ENCODE peak calls at places on chromosomes 6 and 20, in six cellular contexts. G is MM.1S, A is A549, W is MCF 10A, L is right atrium auricular region, X is BJ. B is an unnamed sample.
A peak's percentile ranks its signal among the peaks of the same experiment; 100 is the strongest.

GRCh38 chr20:38880952-38881735 is 45.1 kb upstream of the FAM83D start:
- DNase-seq in W (no peak), L (no peak), X (no peak), A (no peak), G (no peak), B (no peak)

GRCh38 chr6:149861603-149862423 is 2.3 kb downstream of the LRP11 start:
- DNase-seq in G (no peak), L (no peak), X (no peak), A (no peak), W (no peak), B (no peak)

GRCh38 chr20:431012-431904 is 23.2 kb downstream of the RBCK1 start:
- DNase-seq in X (no peak), A (peak; percentile 95), G (peak; percentile 52), L (no peak), W (peak; percentile 77), B (no peak)

GRCh38 chr20:17611290-17611539 is 41.3 kb downstream of the DSTN start:
- DNase-seq in L (no peak), A (peak; percentile 66), X (no peak), W (no peak), G (no peak), B (no peak)

GRCh38 chr6:27188206-27188884 is 59.2 kb upstream of the PRSS16 start:
- DNase-seq in W (peak; percentile 83), G (peak; percentile 21), X (peak; percentile 42), L (peak; percentile 83), A (peak; percentile 58), B (no peak)

GRCh38 chr6:14456941-14457340 is 339.4 kb downstream of the CD83 start:
- DNase-seq in X (no peak), L (no peak), W (no peak), G (no peak), A (no peak), B (no peak)

GRCh38 chr6:149935246-149935645 is 6.6 kb upstream of the ULBP2 start:
- DNase-seq in W (no peak), X (no peak), A (no peak), G (no peak), L (no peak), B (no peak)

GRCh38 chr20:60857708-60858107 is 394.4 kb upstream of the CDH4 start:
- DNase-seq in W (peak; percentile 46), G (no peak), L (no peak), A (peak; percentile 9), X (no peak), B (no peak)

GRCh38 chr6:69796081-69796626 is 656 bp downstream of the LMBRD1 start:
- DNase-seq in L (no peak), X (no peak), A (peak; percentile 23), G (peak; percentile 81), W (peak; percentile 71), B (peak; percentile 38)

GRCh38 chr20:1906361-1907051 is 11.3 kb downstream of the SIRPA start:
- DNase-seq in G (no peak), X (no peak), L (no peak), W (no peak), A (no peak), B (no peak)

GRCh38 chr20:50513169-50514034 is 3.2 kb downstream of the PTPN1 start:
- DNase-seq in L (no peak), W (peak; percentile 55), A (no peak), X (no peak), G (no peak), B (no peak)

GRCh38 chr6:149716584-149716983 is 1.3 kb downstream of the LATS1 start:
- DNase-seq in A (no peak), G (no peak), L (no peak), W (peak; percentile 18), X (no peak), B (no peak)

GRCh38 chr20:16205505-16205904 is 367.7 kb downstream of the KIF16B start:
- DNase-seq in A (no peak), W (no peak), L (no peak), X (no peak), G (no peak), B (no peak)

GRCh38 chr6:150894935-150895686 is 29.6 kb downstream of the MTHFD1L start:
- DNase-seq in L (peak; percentile 54), X (no peak), G (peak; percentile 55), W (peak; percentile 27), A (peak; percentile 42), B (no peak)

GRCh38 chr20:36461600-36462439 is 79.5 kb upstream of the MYL9 start:
- DNase-seq in A (peak; percentile 48), L (no peak), X (no peak), G (no peak), W (peak; percentile 47), B (no peak)

GRCh38 chr20:46548688-46549087 is 1.8 kb downstream of the OCSTAMP start:
- DNase-seq in L (no peak), X (no peak), W (no peak), A (no peak), G (no peak), B (no peak)

GRCh38 chr6:149147191-149147590 is 170.3 kb upstream of the TAB2 start:
- DNase-seq in W (no peak), X (no peak), L (no peak), G (no peak), A (no peak), B (no peak)

GRCh38 chr6:158008894-158009891 is 27.5 kb downstream of the SYNJ2 start:
- DNase-seq in X (no peak), W (peak; percentile 81), G (no peak), L (no peak), A (no peak), B (no peak)

GRCh38 chr6:152634773-152635172 is 2.4 kb downstream of the SYNE1 start:
- DNase-seq in G (peak; percentile 33), L (no peak), X (no peak), A (no peak), W (no peak), B (no peak)

GRCh38 chr6:30359276-30359675 is 14.3 kb downstream of the RPP21 start:
- DNase-seq in W (no peak), G (no peak), A (no peak), L (no peak), X (no peak), B (no peak)

GRCh38 chr6:30361661-30362060 is 16.7 kb downstream of the RPP21 start:
- DNase-seq in L (no peak), G (no peak), A (no peak), X (no peak), W (no peak), B (no peak)

GRCh38 chr6:30360139-30360538 is 15.2 kb downstream of the RPP21 start:
- DNase-seq in X (no peak), L (no peak), W (no peak), A (no peak), G (no peak), B (no peak)

GRCh38 chr6:30363459-30363858 is 18.5 kb downstream of the RPP21 start:
- DNase-seq in W (no peak), X (no peak), G (no peak), L (no peak), A (no peak), B (no peak)

DNA sequence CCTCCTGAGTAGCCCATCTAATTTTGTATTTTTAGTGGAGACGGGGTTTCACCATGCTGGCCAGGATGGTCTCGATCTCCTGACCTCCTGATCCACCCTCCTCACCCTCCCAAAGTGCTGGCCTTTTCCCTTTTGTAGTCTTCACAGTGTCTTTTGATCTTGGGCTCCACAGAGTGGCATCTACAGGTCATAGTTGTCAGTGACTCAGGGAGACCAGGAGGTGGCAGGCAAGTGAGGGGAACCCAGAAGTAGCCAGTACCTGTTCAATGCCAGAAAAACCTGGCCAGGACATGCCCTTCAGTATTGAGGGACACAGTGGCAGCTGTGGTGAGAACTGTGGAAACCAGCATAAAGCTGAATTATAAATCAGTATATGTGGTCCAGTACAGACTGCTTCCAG is 19.6 kb downstream of the RPP21 start:
- DNase-seq in X (no peak), L (no peak), A (peak; percentile 6), G (no peak), W (peak; percentile 36), B (no peak)
- TF ChIP-seq CTCF in X (peak; percentile 7), L (no peak), A (no peak), G (peak; percentile 37), W (no peak), B (no peak)

GRCh38 chr6:109095036-109095820 is at the start of gene CEP57L1:
- DNase-seq in X (peak; percentile 85), G (peak; percentile 97), L (peak; percentile 97), W (peak; percentile 96), A (peak; percentile 95), B (peak; percentile 85)
- TF ChIP-seq CTCF in X (peak; percentile 12), G (peak; percentile 31), L (no peak), W (no peak), A (no peak), B (no peak)

GRCh38 chr20:6184086-6184485 is 61.3 kb upstream of the FERMT1 start:
- DNase-seq in G (no peak), X (no peak), A (no peak), L (no peak), W (no peak), B (no peak)
- TF ChIP-seq CTCF in G (no peak), X (no peak), A (no peak), L (no peak), W (no peak), B (no peak)

GRCh38 chr6:36426622-36427021 is 16.0 kb downstream of the PXT1 start:
- DNase-seq in L (no peak), A (no peak), G (no peak), X (no peak), W (no peak), B (no peak)

GRCh38 chr6:36430351-36430750 is 12.3 kb downstream of the PXT1 start:
- DNase-seq in A (no peak), X (no peak), G (no peak), W (no peak), L (no peak), B (no peak)

GRCh38 chr6:36427781-36428345 is 14.8 kb downstream of the PXT1 start:
- DNase-seq in A (peak; percentile 47), G (no peak), X (no peak), L (no peak), W (peak; percentile 42), B (no peak)

GRCh38 chr6:36431197-36431596 is 11.5 kb downstream of the PXT1 start:
- DNase-seq in W (no peak), X (no peak), L (no peak), A (no peak), G (no peak), B (no peak)

DNA sequence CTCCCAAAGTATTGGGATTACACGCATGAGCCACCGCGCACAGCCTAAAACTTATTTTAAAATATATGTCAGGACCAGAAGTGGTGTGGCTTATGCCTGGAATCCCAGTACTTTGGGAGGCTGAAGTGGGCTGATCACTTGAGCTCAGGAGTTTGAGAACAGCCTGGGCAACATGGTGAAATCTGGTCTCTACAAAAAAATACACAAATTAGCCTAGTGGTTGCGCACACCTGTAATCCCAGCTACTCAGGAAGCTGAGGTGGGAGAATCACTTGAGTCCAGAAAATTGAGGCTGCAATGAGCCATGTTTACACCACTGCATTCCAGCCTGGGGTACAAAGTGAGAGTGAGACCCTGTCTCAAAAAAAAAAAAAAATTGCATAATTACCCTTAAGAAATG is 13.7 kb downstream of the PXT1 start:
- DNase-seq in G (no peak), X (no peak), A (no peak), L (no peak), W (no peak), B (no peak)
- TF ChIP-seq CTCF in G (no peak), X (no peak), A (no peak), L (no peak), W (peak; percentile 10), B (peak; percentile 17)

GRCh38 chr6:2103644-2104523 is 141.5 kb downstream of the GMDS start:
- DNase-seq in W (peak; percentile 66), X (peak; percentile 3), G (peak; percentile 41), A (peak; percentile 59), L (no peak), B (no peak)
- TF ChIP-seq CTCF in W (peak; percentile 70), X (peak; percentile 62), G (peak; percentile 64), A (peak; percentile 58), L (peak; percentile 20), B (no peak)

GRCh38 chr20:42041000-42041565 is 422.9 kb upstream of the CHD6 start:
- DNase-seq in G (no peak), L (no peak), X (no peak), W (no peak), A (no peak), B (no peak)
- TF ChIP-seq CTCF in G (peak; percentile 4), L (no peak), X (no peak), W (no peak), A (no peak), B (no peak)